ENCODE peak calls at places on chromosomes 3 and 15, in four cellular contexts. Q is naive thymus-derived CD4-positive, alpha-beta T cell; D is suprapubic skin; T is adrenal gland. M is an unnamed sample.

GRCh38 chr3:79844176-79844575 is 76.4 kb upstream of the ROBO1 start:
- DNase-seq in Q (no peak), D (no peak), T (no peak), M (no peak)

GRCh38 chr3:128878556-128879124 is 780 bp upstream of the ACAD9 start:
- DNase-seq in Q (no peak), D (no peak), T (peak), M (no peak)

GRCh38 chr15:94671845-94672524 is 440.6 kb downstream of the MCTP2 start:
- DNase-seq in Q (no peak), D (no peak), T (peak), M (no peak)

GRCh38 chr3:100400424-100400781 is 486 bp downstream of the TOMM70 start:
- DNase-seq in Q (peak), D (no peak), T (peak), M (no peak)

GRCh38 chr3:106376016-106376415 is 507.2 kb upstream of the CBLB start:
- DNase-seq in Q (no peak), D (no peak), T (no peak), M (no peak)

GRCh38 chr3:124653788-124654469 is 76.3 kb upstream of the UMPS start:
- DNase-seq in Q (no peak), D (no peak), T (no peak), M (no peak)

GRCh38 chr3:66439666-66440344 is 61.0 kb downstream of the LRIG1 start:
- DNase-seq in Q (no peak), D (no peak), T (no peak), M (no peak)

GRCh38 chr3:126468028-126468891 is 7.4 kb downstream of the ZXDC start:
- DNase-seq in Q (no peak), D (peak), T (peak), M (no peak)

GRCh38 chr15:55434989-55435825 is 26.9 kb downstream of the PIERCE2 start:
- DNase-seq in Q (peak), D (no peak), T (no peak), M (peak)

GRCh38 chr3:40179016-40179415 is 130.5 kb upstream of the EIF1B start:
- DNase-seq in Q (peak), D (no peak), T (peak), M (peak)

GRCh38 chr3:115397433-115397832 is 225.9 kb upstream of the GAP43 start:
- DNase-seq in Q (no peak), D (no peak), T (no peak), M (no peak)

GRCh38 chr3:72663429-72663828 is 184.8 kb downstream of the SHQ1 start:
- DNase-seq in Q (no peak), D (no peak), T (no peak), M (no peak)

GRCh38 chr3:186901135-186901734 is 29.1 kb upstream of the ST6GAL1 start:
- DNase-seq in Q (peak), D (no peak), T (no peak), M (peak)

GRCh38 chr15:74496648-74497047 is 35.7 kb upstream of the UBL7 start:
- DNase-seq in Q (no peak), D (no peak), T (no peak), M (no peak)

GRCh38 chr3:169811606-169812123 is 1.0 kb upstream of the LRRIQ4 start:
- DNase-seq in Q (peak), D (no peak), T (no peak), M (no peak)

GRCh38 chr3:156655819-156656566 is 18.4 kb upstream of the TIPARP start:
- DNase-seq in Q (no peak), D (no peak), T (no peak), M (no peak)

GRCh38 chr15:59632714-59633113 is 21.1 kb downstream of the GCNT3 start:
- DNase-seq in Q (no peak), D (no peak), T (peak), M (no peak)

GRCh38 chr15:85407421-85408269 is 27.2 kb downstream of the AKAP13 start:
- DNase-seq in Q (peak), D (no peak), T (peak), M (no peak)

GRCh38 chr15:79290642-79291275 is 8.2 kb downstream of the ANKRD34C start:
- DNase-seq in Q (no peak), D (no peak), T (no peak), M (no peak)

GRCh38 chr15:40367673-40368611 is 9.9 kb downstream of the DISP2 start:
- DNase-seq in Q (peak), D (peak), T (peak), M (peak)

GRCh38 chr3:156772588-156773206 is 53.5 kb upstream of the LEKR1 start:
- DNase-seq in Q (no peak), D (no peak), T (no peak), M (no peak)

GRCh38 chr3:34323517-34323916 is 525.1 kb downstream of the PDCD6IP start:
- DNase-seq in Q (no peak), D (no peak), T (no peak), M (no peak)

GRCh38 chr3:63037116-63037515 is 161.9 kb upstream of the CADPS start:
- DNase-seq in Q (no peak), D (no peak), T (no peak), M (no peak)

GRCh38 chr3:126338796-126339241 is 18.4 kb downstream of the KLF15 start:
- DNase-seq in Q (no peak), D (peak), T (no peak), M (no peak)

DNA sequence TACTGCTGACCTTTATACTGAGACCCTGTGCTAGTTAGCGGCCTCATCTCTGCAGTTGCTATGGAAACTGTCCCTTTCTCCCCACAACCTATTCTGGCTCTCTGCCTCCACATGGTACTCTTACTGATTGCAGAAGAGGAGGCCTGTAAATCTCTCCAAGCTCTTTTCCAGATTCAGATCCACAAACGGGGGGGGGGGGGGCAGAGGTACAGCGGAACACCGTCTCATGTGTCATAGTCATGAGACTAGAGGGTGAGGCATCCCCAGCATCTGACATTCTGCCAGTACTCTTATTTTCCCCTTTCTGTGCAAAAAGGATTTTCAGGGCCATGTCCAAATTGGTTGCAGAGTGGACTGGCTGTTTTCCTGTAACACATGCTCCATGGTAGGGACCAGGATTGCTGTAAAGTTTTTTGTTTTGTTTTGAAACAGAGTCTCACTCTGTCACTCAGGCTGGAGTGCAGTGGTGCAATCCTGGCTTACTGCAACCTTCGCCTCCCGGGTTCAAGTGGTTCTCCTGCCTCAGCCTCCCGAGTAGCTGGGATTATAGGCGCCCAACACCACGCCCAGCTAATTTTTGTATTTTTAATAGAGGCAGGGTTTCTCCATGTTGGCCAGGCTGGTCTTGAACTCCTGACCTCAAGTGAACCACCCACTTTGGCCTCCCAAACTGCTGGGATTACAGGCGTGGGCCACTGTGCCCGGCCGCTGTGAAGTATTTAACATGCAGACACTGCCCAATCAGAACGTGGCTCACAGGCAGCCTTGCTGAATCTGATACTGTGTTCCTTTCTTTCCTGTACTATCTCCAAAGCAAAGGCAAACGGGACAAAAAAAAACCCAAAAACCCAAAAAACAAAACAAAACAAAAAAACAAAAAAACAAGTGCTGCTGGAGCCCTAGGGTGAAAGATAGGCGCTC is 8.1 kb upstream of the MAP1A start:
- DNase-seq in Q (no peak), D (no peak), T (peak), M (no peak)
- H3K27ac ChIP-seq in Q (peak), D (peak), T (peak), M (peak)

GRCh38 chr3:111539351-111540331 is 2.4 kb upstream of the CD96 start:
- DNase-seq in Q (peak), D (no peak), T (no peak), M (peak)
- H3K4me3 ChIP-seq in Q (peak), D (no peak), T (no peak), M (peak)

DNA sequence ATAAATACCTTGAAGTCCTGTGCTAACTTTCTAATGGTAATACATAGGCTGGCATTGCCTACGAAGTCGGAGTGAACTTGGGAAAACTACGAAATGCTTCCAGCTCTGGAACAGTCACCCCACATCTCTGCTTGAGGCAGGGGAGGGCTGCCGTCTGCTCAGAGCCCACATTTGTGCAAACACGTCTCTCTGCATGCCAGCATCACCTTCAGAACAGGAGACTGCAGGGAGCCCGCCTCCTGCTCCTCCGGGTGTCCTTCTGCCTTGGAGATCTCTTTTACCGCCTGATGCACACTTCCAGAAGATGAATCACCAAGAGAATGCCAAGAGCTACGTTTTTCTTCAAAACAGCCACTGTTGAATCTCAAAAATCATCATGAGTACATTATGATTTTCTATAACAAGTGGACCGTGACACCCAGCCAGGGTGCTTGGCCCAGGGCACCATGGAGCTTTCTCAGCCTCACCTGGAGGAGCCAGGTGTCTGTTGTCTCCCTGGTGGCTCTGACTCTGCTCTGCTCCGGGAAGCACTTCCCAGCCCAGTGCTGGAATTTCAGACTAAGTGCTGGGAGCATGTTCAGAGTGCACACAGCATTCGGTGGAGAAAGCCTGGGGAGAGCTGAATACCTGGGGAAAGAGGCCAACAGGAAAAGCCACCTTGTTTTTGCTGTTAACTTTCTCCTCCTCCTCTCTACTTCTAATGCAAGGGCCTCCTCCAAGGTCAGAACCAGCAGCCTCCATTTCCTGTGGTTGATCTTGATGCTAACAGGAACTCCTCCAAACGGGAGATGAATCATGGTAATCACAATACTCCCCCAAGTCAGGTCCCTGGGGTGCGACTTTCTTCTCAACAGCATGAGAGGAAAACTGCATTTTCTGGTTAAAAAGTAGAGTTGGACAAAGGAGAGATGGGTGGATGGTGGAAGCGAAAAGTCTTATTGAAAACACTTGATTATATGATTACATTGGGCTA is 467.7 kb downstream of the GABRG3 start:
- DNase-seq in Q (no peak), D (no peak), T (no peak), M (no peak)
- H3K27ac ChIP-seq in Q (no peak), D (no peak), T (no peak), M (no peak)

DNA sequence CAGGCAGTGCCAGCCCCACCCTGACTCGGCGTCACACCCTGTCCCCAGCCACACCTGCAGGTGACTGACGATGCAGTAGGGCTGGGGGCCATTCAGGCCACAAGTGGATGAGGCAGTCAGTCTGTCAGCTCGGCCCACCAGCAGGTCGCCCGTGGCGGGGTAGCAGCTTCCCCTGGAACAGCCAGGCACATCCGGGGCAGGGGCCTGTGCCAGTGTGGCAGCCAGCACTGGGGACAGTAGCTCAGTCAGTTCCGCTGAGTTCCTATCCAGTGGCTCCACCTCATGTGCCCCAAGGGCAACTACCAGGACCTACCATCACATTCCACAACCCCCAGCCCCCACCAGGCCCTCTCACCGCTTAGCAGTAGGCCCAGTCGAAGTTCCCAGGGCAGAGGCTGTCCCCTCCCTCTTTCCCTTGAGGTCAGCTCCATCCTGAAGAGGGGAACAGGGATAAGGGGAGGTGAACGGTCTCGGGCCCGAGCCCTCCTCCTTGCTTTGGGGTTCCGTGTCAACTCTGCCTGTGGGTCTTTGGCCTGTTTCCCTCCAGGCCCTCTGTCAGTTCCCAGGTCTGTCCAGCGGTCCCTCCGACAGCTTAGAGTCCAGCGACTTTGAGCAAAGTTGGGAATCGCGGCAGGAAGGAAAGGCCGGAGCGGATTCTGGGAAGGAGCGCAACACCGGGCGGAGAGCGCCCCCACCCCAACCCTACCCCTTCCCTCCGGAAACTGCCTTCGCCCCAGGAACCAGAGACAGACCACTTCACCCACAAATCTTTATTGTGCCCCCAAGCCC is at the start of gene LAMB2:
- DNase-seq in Q (no peak), D (peak), T (peak), M (no peak)
- H3K4me3 ChIP-seq in Q (no peak), D (peak), T (peak), M (no peak)